ENCODE peak calls at places on chromosomes 5 and 9, in nine cellular contexts. T is GM23338; D is MM.1S; L is CD8-positive, alpha-beta memory T cell; S is stimulated activated CD8-positive, alpha-beta memory T cell treated with anti-CD3 and anti-CD28 coated beads, Interleukin-4, amount 100 ng/mL, for 48 hours; W is NCI-H82; B is stimulated activated CD4-positive, alpha-beta T cell treated with anti-CD3 and anti-CD28 coated beads, Interleukin-2, amount 100 ng/mL, for 48 hours; C is mesenteric fat pad; E is lower lobe of right lung. F is an unnamed sample.

GRCh38 chr9:135882011-135882410 is 25.3 kb downstream of the CAMSAP1 start:
- DNase-seq in T (no peak), S (no peak), D (no peak), L (no peak), B (no peak), E (no peak), W (no peak), C (no peak), F (no peak)

GRCh38 chr9:89390578-89390977 is 72.3 kb downstream of the SECISBP2 start:
- DNase-seq in E (no peak), B (no peak), C (no peak), D (no peak), W (no peak), L (no peak), T (no peak), S (no peak), F (no peak)

GRCh38 chr9:126723807-126724172 is 81.0 kb upstream of the ZBTB43 start:
- DNase-seq in T (peak; percentile 86), C (peak; percentile 67), B (no peak), D (no peak), L (peak; percentile 38), W (peak; percentile 28), S (no peak), E (no peak), F (no peak)

GRCh38 chr5:135156715-135157404 is 122.8 kb upstream of the PITX1 start:
- DNase-seq in W (no peak), S (no peak), C (peak; percentile 49), B (no peak), L (no peak), T (no peak), E (no peak), D (no peak), F (no peak)

GRCh38 chr9:101639301-101639700 is 44.5 kb upstream of the PPP3R2 start:
- DNase-seq in L (no peak), W (no peak), C (no peak), T (no peak), D (no peak), E (no peak), B (no peak), S (no peak), F (no peak)

GRCh38 chr5:18772475-18772874 is 1138.2 kb downstream of the TAF11L14 start:
- DNase-seq in E (no peak), S (no peak), W (no peak), D (peak; percentile 78), C (no peak), L (no peak), T (peak; percentile 58), B (no peak), F (no peak)

GRCh38 chr9:34993502-34994428 is 4.2 kb downstream of the DNAJB5 start:
- DNase-seq in T (peak; percentile 59), C (peak; percentile 90), L (no peak), B (no peak), W (peak; percentile 56), S (peak; percentile 28), E (no peak), D (no peak), F (no peak)

GRCh38 chr5:130109152-130109551 is 204.9 kb downstream of the CHSY3 start:
- DNase-seq in W (peak; percentile 44), B (no peak), E (no peak), C (no peak), L (peak; percentile 3), S (no peak), D (peak; percentile 75), T (peak; percentile 79), F (no peak)

GRCh38 chr5:37323607-37324006 is 47.3 kb downstream of the NUP155 start:
- DNase-seq in W (no peak), L (no peak), S (no peak), T (no peak), C (no peak), B (no peak), D (no peak), E (no peak), F (no peak)

GRCh38 chr5:139689631-139690384 is 41.7 kb downstream of the CXXC5 start:
- DNase-seq in T (peak; percentile 72), B (no peak), D (peak; percentile 39), S (no peak), W (peak; percentile 51), L (no peak), C (no peak), E (no peak), F (no peak)

GRCh38 chr5:15951126-15951525 is 228.5 kb downstream of the MARCHF11 start:
- DNase-seq in E (no peak), S (no peak), C (no peak), D (no peak), W (no peak), B (no peak), T (no peak), L (no peak), F (no peak)

GRCh38 chr5:136198453-136198852 is 5.5 kb upstream of the SMIM32 start:
- DNase-seq in W (no peak), E (no peak), C (peak; percentile 75), B (no peak), L (no peak), T (no peak), S (no peak), D (no peak), F (no peak)

GRCh38 chr5:172902497-172903472 is 56.4 kb upstream of the RPL26L1 start:
- DNase-seq in B (no peak), E (peak; percentile 91), L (no peak), T (peak; percentile 60), D (no peak), C (no peak), S (no peak), W (peak; percentile 53), F (no peak)

GRCh38 chr5:359301-359897 is 37.9 kb downstream of the AHRR start:
- DNase-seq in L (no peak), D (no peak), T (no peak), E (no peak), W (no peak), C (no peak), B (no peak), S (no peak), F (no peak)

GRCh38 chr5:33556330-33557328 is 115.9 kb downstream of the TARS1 start:
- DNase-seq in C (no peak), S (no peak), D (no peak), L (no peak), W (no peak), B (no peak), T (no peak), E (no peak), F (no peak)

GRCh38 chr5:5767286-5767928 is 344.9 kb downstream of the ICE1 start:
- DNase-seq in E (peak; percentile 49), B (no peak), L (no peak), C (no peak), S (no peak), D (no peak), W (no peak), T (no peak), F (no peak)

GRCh38 chr9:35350212-35350611 is 139.7 kb upstream of the RUSC2 start:
- DNase-seq in B (no peak), T (no peak), C (no peak), W (no peak), D (no peak), L (no peak), E (no peak), S (no peak), F (no peak)

GRCh38 chr5:141951341-141951781 is 6.6 kb downstream of the PCDH12 start:
- DNase-seq in W (peak; percentile 67), T (peak; percentile 86), E (no peak), B (peak; percentile 23), D (no peak), C (no peak), S (peak; percentile 60), L (peak; percentile 37), F (no peak)

GRCh38 chr5:176647870-176648466 is 684 bp downstream of the TSPAN17 start:
- DNase-seq in D (no peak), W (peak; percentile 75), S (no peak), E (peak; percentile 80), T (peak; percentile 43), L (peak; percentile 26), C (no peak), B (no peak), F (no peak)

GRCh38 chr5:75670571-75670970 is 46.7 kb downstream of the POC5 start:
- DNase-seq in T (no peak), S (no peak), L (no peak), D (no peak), W (no peak), E (no peak), C (no peak), B (no peak), F (no peak)

GRCh38 chr9:5442400-5443011 is 4.8 kb upstream of the PLGRKT start:
- DNase-seq in E (no peak), L (no peak), T (peak; percentile 73), B (no peak), S (peak; percentile 49), C (no peak), W (peak; percentile 67), D (peak; percentile 72), F (no peak)

GRCh38 chr5:122376305-122376704 is 64.3 kb downstream of the SNCAIP start:
- DNase-seq in L (no peak), B (no peak), E (no peak), T (no peak), C (no peak), W (no peak), D (no peak), S (no peak), F (no peak)

GRCh38 chr5:57447656-57448055 is 35.0 kb downstream of the ACTBL2 start:
- DNase-seq in B (no peak), T (no peak), S (no peak), W (no peak), D (no peak), C (no peak), L (no peak), E (no peak), F (no peak)

GRCh38 chr5:116577064-116577788 is 2.6 kb upstream of the SEMA6A start:
- DNase-seq in E (no peak), B (no peak), D (peak; percentile 90), L (no peak), C (no peak), W (no peak), T (peak; percentile 58), S (peak; percentile 27), F (no peak)

GRCh38 chr9:93260290-93261066 is 76.5 kb downstream of the WNK2 start:
- DNase-seq in T (no peak), B (no peak), C (peak; percentile 74), S (no peak), W (no peak), D (no peak), E (no peak), L (no peak), F (no peak)

GRCh38 chr9:17735859-17736258 is 157.0 kb downstream of the SH3GL2 start:
- DNase-seq in E (no peak), L (no peak), S (no peak), C (no peak), T (no peak), W (peak; percentile 57), B (no peak), D (no peak), F (no peak)

GRCh38 chr9:98369066-98369425 is 113.6 kb upstream of the TBC1D2 start:
- DNase-seq in E (no peak), T (no peak), L (no peak), W (no peak), D (no peak), C (no peak), S (no peak), B (no peak), F (no peak)

GRCh38 chr5:63439537-63439936 is 522.7 kb downstream of the HTR1A start:
- DNase-seq in D (no peak), L (no peak), B (no peak), W (peak; percentile 19), T (peak; percentile 36), S (no peak), C (no peak), E (peak; percentile 45), F (no peak)

GRCh38 chr9:18393340-18394130 is 80.4 kb upstream of the ADAMTSL1 start:
- DNase-seq in L (no peak), W (peak; percentile 30), B (no peak), S (no peak), C (no peak), T (no peak), D (no peak), E (no peak), F (no peak)

GRCh38 chr5:132319975-132320374 is 25.8 kb downstream of the SLC22A4 start:
- DNase-seq in D (no peak), T (no peak), B (no peak), S (no peak), C (no peak), L (no peak), E (no peak), W (no peak), F (no peak)

GRCh38 chr9:33458444-33458843 is 11.1 kb upstream of the AQP3 start:
- DNase-seq in C (no peak), L (peak; percentile 46), S (peak; percentile 73), E (no peak), D (peak; percentile 41), T (no peak), B (peak; percentile 42), W (peak; percentile 41), F (peak; percentile 55)

F was measured in effector memory CD4-positive, alpha-beta T cell.